ENCODE peak calls at places on chromosomes 11 and 22, in ten cellular contexts. Z is neuronal stem cell, L is SK-N-SH, X is GM23338, J is PC-3, N is astrocyte, E is fibroblast of lung, I is IMR-90, W is neural progenitor cell, G is mammary epithelial cell. S is an unnamed sample.

GRCh38 chr11:62428871-62429601 is 10.2 kb downstream of the SCGB1A1 start:
- DNase-seq in X (no peak), G (no peak), J (no peak), L (no peak), N (no peak), I (no peak), W (no peak), E (no peak), Z (no peak), S (no peak)

GRCh38 chr11:8368194-8368593 is 104.5 kb upstream of the LMO1 start:
- DNase-seq in G (no peak), N (no peak), X (no peak), L (peak; percentile 47), I (no peak), E (no peak), J (no peak), Z (no peak), W (no peak), S (no peak)

GRCh38 chr22:24156146-24156914 is 25.0 kb upstream of the SUSD2 start:
- DNase-seq in Z (peak; percentile 35), L (peak; percentile 82), I (peak; percentile 52), N (peak; percentile 33), W (peak; percentile 71), G (peak; percentile 36), E (peak; percentile 58), J (peak; percentile 12), X (peak; percentile 59), S (no peak)

GRCh38 chr11:64694821-64695365 is 28.1 kb downstream of the NRXN2 start:
- DNase-seq in E (no peak), L (peak; percentile 90), X (peak; percentile 87), Z (no peak), I (no peak), W (peak; percentile 79), G (no peak), N (no peak), J (no peak), S (no peak)

GRCh38 chr11:31690041-31690440 is 121.1 kb downstream of the PAX6 start:
- DNase-seq in E (peak; percentile 32), X (no peak), Z (no peak), N (peak; percentile 24), I (peak; percentile 24), L (no peak), W (no peak), G (no peak), J (no peak), S (no peak)

GRCh38 chr11:110381214-110381613 is 48.5 kb upstream of the FDX1 start:
- DNase-seq in I (no peak), Z (no peak), J (no peak), N (no peak), X (no peak), G (no peak), L (no peak), W (no peak), E (no peak), S (no peak)

GRCh38 chr11:124837491-124837856 is 27.8 kb upstream of the ROBO3 start:
- DNase-seq in X (peak; percentile 88), L (peak; percentile 70), N (peak; percentile 82), G (peak; percentile 71), E (peak; percentile 89), Z (no peak), W (peak; percentile 81), J (peak; percentile 93), I (peak; percentile 90), S (peak; percentile 92)

GRCh38 chr11:63503492-63503891 is 2.4 kb upstream of the LGALS12 start:
- DNase-seq in G (no peak), Z (no peak), I (no peak), W (no peak), E (no peak), J (no peak), X (no peak), L (no peak), N (no peak), S (no peak)

GRCh38 chr11:115699733-115700132 is 195.5 kb upstream of the CADM1 start:
- DNase-seq in N (peak; percentile 99), L (no peak), I (peak; percentile 80), Z (no peak), W (no peak), J (no peak), X (no peak), E (peak; percentile 99), G (no peak), S (no peak)

GRCh38 chr11:78216021-78216420 is 27.3 kb downstream of the USP35 start:
- DNase-seq in Z (no peak), L (no peak), I (no peak), G (no peak), W (no peak), N (no peak), X (no peak), E (no peak), J (no peak), S (no peak)

GRCh38 chr22:37636186-37636948 is 3.1 kb upstream of the SH3BP1 start:
- DNase-seq in I (peak; percentile 75), X (peak; percentile 47), N (peak; percentile 86), J (no peak), E (peak; percentile 91), G (no peak), L (no peak), W (no peak), Z (no peak), S (no peak)

GRCh38 chr11:106156290-106156937 is 79.0 kb downstream of the AASDHPPT start:
- DNase-seq in E (peak; percentile 79), I (peak; percentile 83), W (peak; percentile 49), N (peak; percentile 77), G (peak; percentile 58), X (peak; percentile 72), L (peak; percentile 27), Z (peak; percentile 21), J (peak; percentile 76), S (peak; percentile 58)

GRCh38 chr11:117970400-117971024 is 15.7 kb upstream of the IL10RA start:
- DNase-seq in E (no peak), L (no peak), Z (no peak), X (no peak), G (peak; percentile 71), I (no peak), J (peak; percentile 46), N (no peak), W (no peak), S (no peak)

GRCh38 chr11:75337195-75337654 is 14.2 kb downstream of the ARRB1 start:
- DNase-seq in I (peak; percentile 60), E (peak; percentile 42), X (no peak), N (no peak), Z (no peak), L (no peak), G (peak; percentile 48), J (peak; percentile 60), W (no peak), S (peak; percentile 55)

GRCh38 chr11:60563553-60564235 is 48.5 kb downstream of the MS4A13 start:
- DNase-seq in G (peak; percentile 65), L (no peak), E (no peak), N (no peak), W (no peak), J (no peak), I (no peak), Z (no peak), X (peak; percentile 46), S (no peak)

GRCh38 chr11:13118194-13118593 is 109.1 kb downstream of the RASSF10 start:
- DNase-seq in Z (no peak), X (no peak), W (no peak), N (peak; percentile 99), E (peak; percentile 100), G (peak; percentile 99), J (peak; percentile 93), L (no peak), I (peak; percentile 97), S (no peak)

GRCh38 chr11:73239111-73239521 is 21.0 kb downstream of the P2RY2 start:
- DNase-seq in J (no peak), N (no peak), Z (no peak), G (no peak), E (no peak), X (no peak), I (no peak), L (no peak), W (no peak), S (no peak)

GRCh38 chr11:77789731-77790476 is 30.6 kb downstream of the RSF1 start:
- DNase-seq in W (no peak), X (peak; percentile 58), I (no peak), E (no peak), G (no peak), L (no peak), J (no peak), N (no peak), Z (no peak), S (no peak)

GRCh38 chr11:75214411-75214821 is 26.2 kb upstream of the TPBGL start:
- DNase-seq in G (peak; percentile 66), N (peak; percentile 52), W (peak; percentile 96), I (peak; percentile 72), X (peak; percentile 99), L (peak; percentile 81), Z (peak; percentile 90), E (peak; percentile 68), J (peak; percentile 90), S (peak; percentile 67)

GRCh38 chr22:20117656-20118571 is 888 bp upstream of the TRMT2A start:
- DNase-seq in J (no peak), I (peak; percentile 25), X (peak; percentile 32), G (no peak), W (peak; percentile 51), L (no peak), E (peak; percentile 51), Z (no peak), N (peak; percentile 22), S (peak; percentile 51)
- H2AFZ ChIP-seq in J (peak overlapping the region; percentile 24), I (peak overlapping the region; percentile 91), X (no peak overlapping the region), G (peak overlapping the region; percentile 38), W (no peak overlapping the region), L (no peak overlapping the region), E (no peak overlapping the region), Z (peak overlapping the region; percentile 61), N (peak overlapping the region; percentile 20), S (peak overlapping the region; percentile 46)

GRCh38 chr22:40463017-40463631 is 92.7 kb downstream of the SGSM3 start:
- DNase-seq in X (no peak), W (no peak), I (no peak), Z (no peak), N (no peak), G (no peak), J (no peak), L (no peak), E (no peak), S (no peak)
- H2AFZ ChIP-seq in X (no peak overlapping the region), W (no peak overlapping the region), I (no peak overlapping the region), Z (no peak overlapping the region), N (no peak overlapping the region), G (no peak overlapping the region), J (no peak overlapping the region), L (no peak overlapping the region), E (no peak overlapping the region), S (no peak overlapping the region)

GRCh38 chr11:102451041-102451692 is 1.4 kb downstream of the TMEM123 start:
- DNase-seq in W (no peak), G (no peak), J (no peak), E (no peak), Z (no peak), X (no peak), L (no peak), N (no peak), I (no peak), S (no peak)
- H2AFZ ChIP-seq in W (peak overlapping the region; percentile 87), G (peak overlapping the region; percentile 96), J (peak overlapping the region; percentile 90), E (peak overlapping the region; percentile 42), Z (peak overlapping the region; percentile 96), X (no peak overlapping the region), L (peak overlapping the region; percentile 87), N (peak overlapping the region; percentile 61), I (peak overlapping the region; percentile 92), S (no peak overlapping the region)

DNA sequence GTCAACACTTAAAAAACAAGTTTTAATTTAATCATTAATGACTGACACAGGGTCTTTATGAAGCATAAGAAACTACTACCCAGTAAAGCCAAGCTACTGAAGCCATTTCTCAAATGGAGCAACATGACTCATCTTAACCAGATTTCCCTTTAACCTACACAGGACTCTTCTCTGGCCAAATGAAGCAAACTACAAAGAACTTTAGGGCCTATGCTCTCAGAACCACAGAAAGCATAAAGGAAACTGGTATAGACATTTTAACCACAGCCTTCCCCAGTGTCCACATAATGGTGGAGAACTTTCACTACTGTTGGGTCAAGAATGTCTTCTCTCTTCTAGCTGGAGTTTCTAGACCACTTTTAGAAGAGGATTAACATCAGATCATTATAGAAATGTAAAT is 34.6 kb downstream of the ALG9 start:
- DNase-seq in N (peak; percentile 37), L (no peak), W (no peak), G (no peak), I (peak; percentile 52), J (peak; percentile 61), Z (no peak), E (peak; percentile 36), X (no peak), S (no peak)
- H2AFZ ChIP-seq in N (no peak overlapping the region), L (no peak overlapping the region), W (no peak overlapping the region), G (no peak overlapping the region), I (no peak overlapping the region), J (no peak overlapping the region), Z (no peak overlapping the region), E (no peak overlapping the region), X (no peak overlapping the region), S (no peak overlapping the region)